ENCODE peak calls at places on chromosomes 3 and 15, in five cellular contexts. Y is kidney tubule cell, W is posterior cingulate gyrus, D is activated T-cell treated with anti-CD3 and anti-CD28 coated beads for 1 hour, V is cardiac fibroblast. N is an unnamed sample.

GRCh38 chr3:16369247-16369646 is 104.2 kb downstream of the OXNAD1 start:
- DNase-seq in Y (peak; percentile 58), W (no peak), D (no peak), V (no peak), N (no peak)

GRCh38 chr3:172244011-172244410 is 204.2 kb downstream of the GHSR start:
- DNase-seq in Y (peak; percentile 90), W (no peak), D (no peak), V (peak; percentile 82), N (no peak)

GRCh38 chr15:63974036-63974435 is 72.2 kb downstream of the DAPK2 start:
- DNase-seq in Y (no peak), W (no peak), D (no peak), V (no peak), N (no peak)

GRCh38 chr3:42704136-42704841 is 1.7 kb upstream of the HHATL start:
- DNase-seq in Y (no peak), W (no peak), D (no peak), V (no peak), N (no peak)

GRCh38 chr3:51813539-51813938 is 34.5 kb upstream of the IQCF6 start:
- DNase-seq in Y (peak; percentile 14), W (peak; percentile 60), D (no peak), V (no peak), N (no peak)

GRCh38 chr3:134003066-134003465 is 26.7 kb downstream of the SLCO2A1 start:
- DNase-seq in Y (peak; percentile 73), W (no peak), D (no peak), V (no peak), N (no peak)

GRCh38 chr3:24521306-24522154 is 26.9 kb upstream of the THRB start:
- DNase-seq in Y (peak; percentile 62), W (peak; percentile 57), D (no peak), V (peak; percentile 40), N (no peak)

GRCh38 chr3:41690766-41691563 is 270.9 kb downstream of the ULK4 start:
- DNase-seq in Y (peak; percentile 43), W (no peak), D (no peak), V (no peak), N (no peak)

GRCh38 chr3:55329849-55330248 is 157.3 kb downstream of the WNT5A start:
- DNase-seq in Y (peak; percentile 88), W (no peak), D (no peak), V (peak; percentile 96), N (no peak)

GRCh38 chr15:100734606-100735005 is 132.2 kb downstream of the ASB7 start:
- DNase-seq in Y (no peak), W (no peak), D (no peak), V (no peak), N (no peak)

GRCh38 chr15:71228403-71228802 is 113.1 kb downstream of the THSD4 start:
- DNase-seq in Y (no peak), W (no peak), D (no peak), V (no peak), N (no peak)

GRCh38 chr15:55917881-55918296 is 75.5 kb downstream of the NEDD4 start:
- DNase-seq in Y (peak; percentile 71), W (no peak), D (no peak), V (peak; percentile 93), N (no peak)

GRCh38 chr3:159627634-159628033 is 361.0 kb upstream of the IL12A start:
- DNase-seq in Y (no peak), W (no peak), D (no peak), V (no peak), N (no peak)

GRCh38 chr15:84654689-84655453 is 788 bp upstream of the WDR73 start:
- DNase-seq in Y (peak; percentile 85), W (peak; percentile 89), D (peak; percentile 64), V (peak; percentile 82), N (peak; percentile 57)

GRCh38 chr3:171195686-171196085 is 169.2 kb upstream of the SLC2A2 start:
- DNase-seq in Y (no peak), W (no peak), D (no peak), V (no peak), N (no peak)

GRCh38 chr3:49484471-49484870 is 14.4 kb downstream of the DAG1 start:
- DNase-seq in Y (no peak), W (no peak), D (no peak), V (no peak), N (no peak)

GRCh38 chr15:27867861-27868260 is 231.3 kb downstream of the OCA2 start:
- DNase-seq in Y (no peak), W (no peak), D (no peak), V (no peak), N (no peak)

GRCh38 chr3:104911376-104911775 is 455.3 kb upstream of the ALCAM start:
- DNase-seq in Y (no peak), W (no peak), D (no peak), V (peak; percentile 25), N (no peak)

GRCh38 chr3:53269888-53270880 is 14.4 kb upstream of the TKT start:
- DNase-seq in Y (peak; percentile 99), W (peak; percentile 65), D (no peak), V (peak; percentile 98), N (no peak)

GRCh38 chr15:34628577-34629152 is 45.2 kb upstream of the GOLGA8B start:
- DNase-seq in Y (no peak), W (no peak), D (no peak), V (peak; percentile 38), N (no peak)

GRCh38 chr15:82900511-82900910 is 52.0 kb downstream of the HOMER2 start:
- DNase-seq in Y (peak; percentile 26), W (no peak), D (no peak), V (no peak), N (no peak)

GRCh38 chr3:46664971-46665762 is 28.3 kb downstream of the ALS2CL start:
- DNase-seq in Y (no peak), W (peak; percentile 4), D (no peak), V (no peak), N (no peak)

GRCh38 chr3:53996153-53996861 is 104.6 kb upstream of the SELENOK start:
- DNase-seq in Y (peak; percentile 57), W (no peak), D (no peak), V (no peak), N (no peak)

GRCh38 chr3:52695798-52696649 is 9.6 kb downstream of the GLT8D1 start:
- DNase-seq in Y (no peak), W (no peak), D (no peak), V (no peak), N (no peak)

GRCh38 chr3:156620901-156621300 is 53.5 kb upstream of the TIPARP start:
- DNase-seq in Y (peak; percentile 69), W (no peak), D (no peak), V (peak; percentile 47), N (no peak)

GRCh38 chr3:17094551-17094950 is 209.8 kb downstream of the PLCL2 start:
- DNase-seq in Y (no peak), W (no peak), D (no peak), V (no peak), N (no peak)

GRCh38 chr3:70832035-70832795 is 519.8 kb upstream of the MDFIC2 start:
- DNase-seq in Y (peak; percentile 69), W (no peak), D (no peak), V (peak; percentile 90), N (no peak)